ENCODE peak calls at places on chromosomes 5 and 9, in ten cellular contexts. T is heart left ventricle, L is right lobe of liver, X is endothelial cell of umbilical vein, G is A549, P is breast epithelium, I is adrenal gland, A is ovary, M is uterus, O is sigmoid colon. K is an unnamed sample.

GRCh38 chr5:118295045-118295444 is 693.3 kb downstream of the DTWD2 start:
- DNase-seq in T (no peak), L (no peak), X (no peak), G (no peak), P (no peak), I (no peak), A (no peak), M (no peak), O (no peak), K (no peak)

GRCh38 chr5:179229331-179229761 is 115.9 kb downstream of the ADAMTS2 start:
- DNase-seq in T (no peak), L (no peak), X (no peak), G (no peak), P (no peak), I (no peak), A (peak; percentile 19), M (no peak), O (peak; percentile 42), K (no peak)

GRCh38 chr5:150161242-150162141 is 5.1 kb upstream of the CDX1 start:
- DNase-seq in T (peak; percentile 91), L (peak; percentile 77), X (peak; percentile 59), G (peak; percentile 92), P (peak; percentile 58), I (peak; percentile 78), A (peak; percentile 88), M (peak; percentile 86), O (peak; percentile 89), K (no peak)

GRCh38 chr9:99948896-99949295 is 42.4 kb downstream of the STX17 start:
- DNase-seq in T (no peak), L (no peak), X (peak; percentile 92), G (no peak), P (no peak), I (no peak), A (no peak), M (no peak), O (no peak), K (no peak)

GRCh38 chr5:120507826-120508463 is 43.8 kb downstream of the PRR16 start:
- DNase-seq in T (no peak), L (no peak), X (no peak), G (no peak), P (no peak), I (no peak), A (no peak), M (no peak), O (no peak), K (no peak)

GRCh38 chr5:91179018-91179417 is 204.1 kb downstream of the ARRDC3 start:
- DNase-seq in T (no peak), L (no peak), X (peak; percentile 27), G (no peak), P (no peak), I (no peak), A (no peak), M (no peak), O (no peak), K (no peak)

GRCh38 chr9:128494108-128494742 is 10.3 kb upstream of the GLE1 start:
- DNase-seq in T (peak; percentile 76), L (peak; percentile 89), X (peak; percentile 92), G (no peak), P (no peak), I (peak; percentile 51), A (peak; percentile 73), M (peak; percentile 67), O (peak; percentile 74), K (no peak)

GRCh38 chr5:20570486-20570885 is 582.5 kb upstream of the CDH18 start:
- DNase-seq in T (no peak), L (no peak), X (no peak), G (no peak), P (no peak), I (no peak), A (no peak), M (no peak), O (no peak), K (no peak)

GRCh38 chr5:60671899-60672692 is 27.9 kb downstream of the DEPDC1B start:
- DNase-seq in T (no peak), L (no peak), X (no peak), G (no peak), P (no peak), I (no peak), A (no peak), M (no peak), O (no peak), K (no peak)

GRCh38 chr5:113634957-113635356 is 121.5 kb downstream of the YTHDC2 start:
- DNase-seq in T (no peak), L (no peak), X (no peak), G (no peak), P (no peak), I (no peak), A (no peak), M (no peak), O (no peak), K (no peak)

GRCh38 chr9:136576269-136576626 is 30.4 kb upstream of the NOTCH1 start:
- DNase-seq in T (peak; percentile 68), L (peak; percentile 83), X (no peak), G (peak; percentile 66), P (peak; percentile 73), I (peak; percentile 69), A (no peak), M (no peak), O (peak; percentile 88), K (no peak)

GRCh38 chr9:76810377-76810957 is 46.2 kb downstream of the PCA3 start:
- DNase-seq in T (no peak), L (no peak), X (peak; percentile 67), G (peak; percentile 8), P (no peak), I (peak; percentile 52), A (no peak), M (peak; percentile 54), O (no peak), K (no peak)

GRCh38 chr5:53041071-53041692 is 52.0 kb downstream of the ITGA2 start:
- DNase-seq in T (no peak), L (no peak), X (peak; percentile 26), G (no peak), P (no peak), I (no peak), A (no peak), M (no peak), O (no peak), K (no peak)

GRCh38 chr5:81425569-81425968 is 31.6 kb upstream of the ACOT12 start:
- DNase-seq in T (no peak), L (no peak), X (peak; percentile 65), G (peak; percentile 8), P (no peak), I (no peak), A (no peak), M (no peak), O (no peak), K (no peak)

GRCh38 chr9:134536101-134536900 is 105.3 kb upstream of the COL5A1 start:
- DNase-seq in T (peak; percentile 42), L (no peak), X (no peak), G (no peak), P (no peak), I (no peak), A (no peak), M (no peak), O (no peak), K (no peak)

GRCh38 chr5:57780959-57781325 is 298.3 kb upstream of the ACTBL2 start:
- DNase-seq in T (no peak), L (no peak), X (no peak), G (no peak), P (no peak), I (no peak), A (no peak), M (no peak), O (no peak), K (no peak)

GRCh38 chr9:6692891-6693361 is 47.4 kb upstream of the GLDC start:
- DNase-seq in T (no peak), L (no peak), X (no peak), G (no peak), P (no peak), I (no peak), A (no peak), M (no peak), O (no peak), K (no peak)

GRCh38 chr5:142883025-142883424 is 112.8 kb downstream of the ARHGAP26 start:
- DNase-seq in T (no peak), L (no peak), X (peak; percentile 92), G (no peak), P (no peak), I (no peak), A (peak; percentile 60), M (no peak), O (no peak), K (no peak)

GRCh38 chr5:10913846-10914245 is 152.8 kb upstream of the DAP start:
- DNase-seq in T (no peak), L (no peak), X (no peak), G (peak; percentile 15), P (no peak), I (peak; percentile 44), A (no peak), M (no peak), O (no peak), K (no peak)

GRCh38 chr5:159051431-159052281 is 48.1 kb downstream of the EBF1 start:
- DNase-seq in T (peak; percentile 80), L (peak; percentile 60), X (peak; percentile 5), G (no peak), P (no peak), I (peak; percentile 25), A (peak; percentile 62), M (peak; percentile 56), O (peak; percentile 68), K (no peak)
- H3K4me3 ChIP-seq in T (peak overlapping the region; percentile 42), L (no peak overlapping the region), X (no peak overlapping the region), G (no peak overlapping the region), P (peak overlapping the region; percentile 28), I (no peak overlapping the region), A (peak overlapping the region; percentile 25), M (peak overlapping the region; percentile 17), O (peak overlapping the region; percentile 32), K (peak overlapping the region; percentile 19)

GRCh38 chr5:181189962-181190710 is 14.9 kb downstream of the TRIM7 start:
- DNase-seq in T (peak; percentile 71), L (peak; percentile 39), X (no peak), G (no peak), P (no peak), I (no peak), A (peak; percentile 64), M (no peak), O (peak; percentile 75), K (no peak)
- H3K27ac ChIP-seq in T (peak overlapping the region; percentile 94), L (no peak overlapping the region), X (no peak overlapping the region), G (peak overlapping the region; percentile 96), P (peak overlapping the region; percentile 94), I (no peak overlapping the region), A (peak overlapping the region; percentile 91), M (peak overlapping the region; percentile 93), O (peak overlapping the region; percentile 93), K (peak overlapping the region; percentile 93)

GRCh38 chr9:113349434-113350337 is at the start of gene BSPRY:
- DNase-seq in T (no peak), L (peak; percentile 27), X (no peak), G (peak; percentile 22), P (no peak), I (no peak), A (no peak), M (no peak), O (no peak), K (no peak)
- TF ChIP-seq POLR2A in T (no peak), L (no peak), X (no peak), G (no peak), P (no peak), I (no peak), A (no peak), M (peak; percentile 19), O (no peak), K (no peak)

DNA sequence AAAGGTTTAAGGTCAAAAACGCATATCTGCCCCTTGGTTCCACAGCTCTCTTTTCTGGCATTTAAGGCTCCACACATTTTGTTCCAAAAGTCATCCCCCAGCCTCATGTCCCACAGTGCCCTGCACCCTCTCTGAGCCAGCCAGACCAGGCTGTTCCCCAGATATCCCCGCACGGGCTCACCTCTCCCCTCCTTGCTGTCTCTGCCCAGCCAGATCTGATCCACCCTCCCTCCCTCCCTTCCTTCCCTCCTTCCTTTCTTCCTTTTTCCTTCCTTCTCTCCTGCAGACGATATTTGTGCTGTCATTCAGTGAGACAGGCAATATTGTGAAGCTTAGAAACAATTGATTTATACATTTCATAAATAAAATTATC is 37.0 kb downstream of the DUSP1 start:
- DNase-seq in T (no peak), L (no peak), X (no peak), G (no peak), P (no peak), I (no peak), A (no peak), M (no peak), O (no peak), K (no peak)
- H3K4me3 ChIP-seq in T (peak overlapping the region; percentile 12), L (no peak overlapping the region), X (no peak overlapping the region), G (no peak overlapping the region), P (no peak overlapping the region), I (no peak overlapping the region), A (no peak overlapping the region), M (no peak overlapping the region), O (no peak overlapping the region), K (no peak overlapping the region)